ENCODE peak calls at places on chromosomes 4 and X, in seven cellular contexts. V, I, A, G, K, F and T are unnamed samples.

GRCh38 chr4:166386491-166387367 is 513.7 kb downstream of the TLL1 start:
- DNase-seq in A (no peak), I (no peak), V (no peak), G (peak), F (no peak), K (peak), T (no peak)

GRCh38 chrX:134880866-134881265 is 109.9 kb upstream of the SMIM10 start:
- DNase-seq in F (no peak), G (peak), V (peak), I (no peak), K (no peak), A (no peak), T (peak)

GRCh38 chr4:74109116-74109791 is 10.3 kb upstream of the CXCL2 start:
- DNase-seq in A (peak), V (peak), I (no peak), K (peak), G (peak), F (no peak), T (peak)

GRCh38 chr4:51845055-51845426 is 2.1 kb downstream of the DCUN1D4 start:
- DNase-seq in G (no peak), V (no peak), A (no peak), F (no peak), I (no peak), K (no peak), T (no peak)

GRCh38 chr4:109735566-109736454 is 5.9 kb upstream of the PLA2G12A start:
- DNase-seq in A (no peak), I (no peak), F (no peak), V (peak), G (no peak), K (no peak), T (no peak)

GRCh38 chr4:22607382-22607781 is 85.4 kb upstream of the GBA3 start:
- DNase-seq in A (peak), G (peak), K (peak), F (no peak), V (peak), I (peak), T (peak)

GRCh38 chrX:97260679-97261078 is 377.0 kb downstream of the RPA4 start:
- DNase-seq in I (no peak), V (no peak), G (no peak), F (no peak), K (no peak), A (no peak), T (no peak)

GRCh38 chr4:104907991-104908390 is 238.7 kb upstream of the TET2 start:
- DNase-seq in G (no peak), F (no peak), K (no peak), V (no peak), A (no peak), I (no peak), T (no peak)

GRCh38 chr4:176383273-176384077 is 63.7 kb downstream of the SPCS3 start:
- DNase-seq in A (no peak), I (no peak), K (no peak), G (no peak), F (no peak), V (peak), T (no peak)

GRCh38 chr4:152458801-152459302 is 77.0 kb downstream of the FBXW7 start:
- DNase-seq in I (no peak), A (no peak), V (peak), F (no peak), G (peak), K (no peak), T (no peak)

GRCh38 chr4:170497105-170497504 is 407.3 kb upstream of the AADAT start:
- DNase-seq in F (no peak), I (no peak), G (peak), V (no peak), A (peak), K (no peak), T (no peak)

GRCh38 chrX:44017726-44018125 is 44.5 kb upstream of the NDP start:
- DNase-seq in V (no peak), A (no peak), K (no peak), F (no peak), G (no peak), I (no peak), T (no peak)

GRCh38 chrX:115023139-115023538 is 5.7 kb upstream of the IL13RA2 start:
- DNase-seq in F (no peak), A (no peak), G (peak), I (no peak), K (no peak), V (peak), T (no peak)

GRCh38 chr4:23878235-23878861 is 11.5 kb downstream of the PPARGC1A start:
- DNase-seq in V (no peak), K (peak), G (peak), I (no peak), F (no peak), A (no peak), T (peak)

GRCh38 chrX:45765281-45765680 is 564.6 kb upstream of the DIPK2B start:
- DNase-seq in F (no peak), I (no peak), A (no peak), K (no peak), G (no peak), V (no peak), T (no peak)

GRCh38 chrX:147838465-147839131 is 73.1 kb upstream of the FMR1 start:
- DNase-seq in I (no peak), F (no peak), G (no peak), V (no peak), A (no peak), K (peak), T (peak)

DNA sequence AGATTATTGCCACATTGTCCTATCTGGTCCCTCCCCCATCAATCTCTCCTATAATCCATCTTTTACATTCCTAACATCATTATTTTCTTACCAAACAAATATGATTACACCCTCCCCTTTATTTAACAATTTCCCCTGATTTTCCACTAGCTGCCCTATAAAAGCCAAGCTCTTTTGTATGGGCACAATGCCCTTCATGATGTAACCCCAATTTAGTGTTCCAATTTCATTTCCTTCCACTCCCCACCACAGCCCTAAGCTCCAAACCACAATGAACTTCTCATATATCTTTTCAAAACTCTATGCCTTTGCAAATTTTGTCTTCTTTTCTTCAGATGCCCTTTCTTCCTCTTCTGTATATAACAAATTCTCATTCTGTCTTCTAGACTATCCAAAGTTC is 39.5 kb upstream of the PTPN13 start:
- DNase-seq in A (no peak), V (no peak), I (no peak), F (no peak), G (no peak), K (no peak), T (no peak)
- H3K23ac ChIP-seq in A (no peak), V (no peak), I (no peak), F (no peak), G (no peak), K (no peak), T (no peak)

DNA sequence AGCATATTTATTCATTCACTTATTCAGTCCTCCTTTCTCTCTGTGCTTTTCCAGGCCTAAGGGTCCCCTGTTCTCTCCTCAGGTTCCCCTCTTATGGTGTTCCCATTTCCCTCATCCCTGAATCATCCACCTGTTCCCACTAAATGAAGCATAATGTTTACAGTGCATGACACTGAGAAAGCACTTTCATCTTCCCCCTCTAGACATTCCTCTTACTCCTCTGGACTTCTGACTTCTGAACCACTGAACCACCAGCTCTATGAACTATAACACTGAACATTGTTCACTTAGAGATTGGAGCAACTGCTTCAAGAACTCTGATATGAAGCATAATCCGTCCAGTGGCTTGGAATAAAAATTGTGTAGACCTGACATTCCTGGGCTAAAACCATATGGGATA is 59.5 kb downstream of the CD38 start:
- DNase-seq in V (no peak), I (no peak), F (no peak), A (no peak), K (no peak), G (no peak), T (no peak)
- H2BK5ac ChIP-seq in V (no peak), I (no peak), F (no peak), A (no peak), K (no peak), G (no peak), T (no peak)

GRCh38 chr4:90209922-90210321 is 82.7 kb downstream of the CCSER1 start:
- DNase-seq in A (no peak), F (no peak), V (no peak), G (no peak), I (no peak), K (no peak), T (no peak)

GRCh38 chr4:90211174-90211573 is 84.0 kb downstream of the CCSER1 start:
- DNase-seq in G (no peak), A (no peak), V (no peak), K (no peak), I (no peak), F (no peak), T (no peak)

GRCh38 chr4:90207887-90208454 is 80.8 kb downstream of the CCSER1 start:
- DNase-seq in A (peak), I (no peak), K (peak), V (no peak), F (no peak), G (no peak), T (peak)
- H3K23ac ChIP-seq in A (no peak), I (no peak), K (no peak), V (no peak), F (no peak), G (no peak), T (no peak)

GRCh38 chr4:1608196-1608820 is 75.8 kb downstream of the FAM53A start:
- DNase-seq in F (no peak), V (no peak), A (no peak), I (no peak), K (no peak), G (no peak), T (no peak)
- H2BK5ac ChIP-seq in F (no peak), V (no peak), A (no peak), I (no peak), K (no peak), G (no peak), T (no peak)

DNA sequence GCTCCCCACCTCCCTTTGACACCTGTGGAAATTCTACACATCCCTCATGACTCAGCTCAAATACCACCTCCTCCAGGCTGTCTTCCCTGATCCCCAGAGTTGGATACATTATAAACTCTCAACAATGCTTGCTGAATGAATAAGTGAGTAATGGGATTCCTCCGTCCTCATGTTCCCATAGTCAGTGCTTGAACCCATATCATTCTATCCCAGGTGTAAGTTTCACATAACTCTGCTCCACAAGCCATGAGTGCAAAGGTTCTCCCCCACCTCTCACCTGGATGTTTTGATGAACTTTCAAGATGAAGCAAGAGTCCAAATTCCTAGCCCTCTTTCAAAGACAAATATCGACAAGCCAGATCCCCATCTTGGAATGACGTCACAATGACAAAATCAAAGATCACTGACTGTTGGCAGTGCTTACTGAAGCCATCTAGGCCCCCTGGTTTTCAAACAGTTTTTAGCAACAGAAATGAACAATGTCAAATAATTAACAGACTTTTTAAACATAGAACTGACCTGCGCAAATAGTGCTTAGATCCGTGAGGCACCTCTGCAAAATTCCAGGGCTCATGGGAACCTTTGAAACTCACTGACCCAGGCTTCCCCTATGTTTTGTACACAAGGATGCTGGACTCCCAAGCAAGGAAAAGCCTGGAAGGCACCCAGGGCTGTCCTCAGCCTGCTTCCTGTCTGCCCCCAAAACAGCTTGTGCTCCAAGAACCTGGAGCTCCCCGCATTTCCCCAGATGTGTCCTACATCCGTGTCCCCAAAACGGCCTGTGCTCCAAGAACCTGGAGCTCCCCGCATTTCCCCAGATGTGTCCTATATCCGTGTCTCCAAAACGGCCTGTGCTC is 4.0 kb downstream of the SLC2A9 start:
- DNase-seq in I (no peak), F (no peak), K (no peak), V (no peak), G (no peak), A (no peak), T (peak)
- H3K23ac ChIP-seq in I (no peak), F (no peak), K (no peak), V (no peak), G (no peak), A (no peak), T (no peak)

GRCh38 chr4:177692907-177693306 is 250.7 kb upstream of the AGA start:
- DNase-seq in G (no peak), K (no peak), A (no peak), F (no peak), V (no peak), I (no peak), T (no peak)
- H2BK5ac ChIP-seq in G (no peak), K (no peak), A (no peak), F (no peak), V (no peak), I (no peak), T (no peak)

GRCh38 chrX:150548251-150548650 is 20.2 kb upstream of the MTM1 start:
- DNase-seq in G (no peak), V (no peak), F (no peak), A (no peak), I (no peak), K (no peak), T (no peak)
- H3K23ac ChIP-seq in G (no peak), V (no peak), F (no peak), A (no peak), I (no peak), K (no peak), T (no peak)

GRCh38 chr4:105924341-105924740 is 29.1 kb downstream of the NPNT start:
- DNase-seq in V (no peak), I (no peak), G (peak), F (no peak), K (no peak), A (no peak), T (no peak)
- H2BK5ac ChIP-seq in V (no peak), I (no peak), G (no peak), F (no peak), K (no peak), A (no peak), T (no peak)